ENCODE peak calls at places on chromosomes 13 and 19, in four cellular contexts. One of them, this sample, is unnamed.

GRCh38 chr19:31448221-31448657 is 99.0 kb upstream of the TSHZ3 start:
- DNase-seq in Karpas-422: no peak
- DNase-seq in effector memory CD4-positive, alpha-beta T cell: no peak
- DNase-seq in aorta: no peak
- DNase-seq in this sample: peak

GRCh38 chr13:66635526-66635925 is 594.6 kb downstream of the PCDH9 start:
- DNase-seq in Karpas-422: no peak
- DNase-seq in effector memory CD4-positive, alpha-beta T cell: no peak
- DNase-seq in aorta: no peak
- DNase-seq in this sample: peak

GRCh38 chr13:41500501-41500900 is 43.2 kb downstream of the RGCC start:
- DNase-seq in Karpas-422: no peak
- DNase-seq in effector memory CD4-positive, alpha-beta T cell: no peak
- DNase-seq in aorta: no peak
- DNase-seq in this sample: no peak

GRCh38 chr19:10517760-10518443 is 655 bp upstream of the S1PR5 start:
- DNase-seq in Karpas-422: peak
- DNase-seq in effector memory CD4-positive, alpha-beta T cell: no peak
- DNase-seq in aorta: no peak
- DNase-seq in this sample: no peak

GRCh38 chr13:36432106-36432544 is at the start of gene CCNA1:
- DNase-seq in Karpas-422: no peak
- DNase-seq in effector memory CD4-positive, alpha-beta T cell: no peak
- DNase-seq in aorta: peak
- DNase-seq in this sample: no peak

GRCh38 chr13:78060966-78061365 is 142.3 kb upstream of the EDNRB start:
- DNase-seq in Karpas-422: no peak
- DNase-seq in effector memory CD4-positive, alpha-beta T cell: no peak
- DNase-seq in aorta: no peak
- DNase-seq in this sample: no peak

GRCh38 chr19:16037424-16038195 is 38.7 kb upstream of the TPM4 start:
- DNase-seq in Karpas-422: no peak
- DNase-seq in effector memory CD4-positive, alpha-beta T cell: no peak
- DNase-seq in aorta: no peak
- DNase-seq in this sample: no peak

GRCh38 chr19:10961763-10962536 is 1.1 kb downstream of the SMARCA4 start:
- DNase-seq in Karpas-422: peak
- DNase-seq in effector memory CD4-positive, alpha-beta T cell: no peak
- DNase-seq in aorta: no peak
- DNase-seq in this sample: no peak

GRCh38 chr13:71906438-71906837 is 39.4 kb upstream of the DACH1 start:
- DNase-seq in Karpas-422: no peak
- DNase-seq in effector memory CD4-positive, alpha-beta T cell: no peak
- DNase-seq in aorta: no peak
- DNase-seq in this sample: no peak

GRCh38 chr19:2732157-2732725 is 7.6 kb downstream of the SLC39A3 start:
- DNase-seq in Karpas-422: no peak
- DNase-seq in effector memory CD4-positive, alpha-beta T cell: no peak
- DNase-seq in aorta: no peak
- DNase-seq in this sample: no peak

DNA sequence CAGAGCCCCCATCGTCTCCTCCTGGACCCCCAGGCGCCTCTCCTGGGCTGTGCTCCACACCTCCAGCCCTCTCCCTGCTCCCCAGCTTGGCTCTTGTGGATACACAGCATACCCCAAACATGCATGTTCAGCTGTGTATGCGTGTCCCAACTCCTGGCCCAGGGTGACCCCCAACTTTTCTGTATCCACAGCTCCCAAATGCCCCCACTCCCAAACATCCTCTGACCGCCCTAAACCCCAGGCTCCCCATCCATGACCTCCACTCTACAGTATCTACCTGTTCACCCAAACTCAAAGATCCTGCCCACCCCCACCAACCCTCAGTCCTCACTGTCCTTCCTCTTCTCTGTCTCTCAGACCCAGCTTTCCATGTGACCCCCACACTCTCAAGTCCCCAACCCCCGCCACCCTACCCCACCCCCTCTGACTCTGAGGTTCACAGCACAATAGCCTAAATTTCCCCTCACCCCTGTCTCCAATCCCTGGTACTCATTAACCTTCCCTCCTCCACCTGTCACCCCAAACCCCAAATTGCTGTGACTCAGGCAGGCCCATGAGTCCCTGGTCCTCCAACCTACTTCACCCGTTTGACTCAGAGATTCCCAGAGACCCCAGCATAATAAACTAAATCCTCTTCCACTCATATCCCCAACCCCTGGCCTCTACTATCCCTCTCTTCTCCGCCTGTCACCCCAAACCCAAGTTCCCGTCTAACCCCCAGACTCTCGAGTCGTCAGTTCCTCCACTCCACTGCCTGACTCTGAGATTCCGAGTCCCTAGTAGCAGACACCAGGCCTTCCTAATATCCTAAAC is 952 bp downstream of the UBE2M start:
- DNase-seq in Karpas-422: peak
- DNase-seq in effector memory CD4-positive, alpha-beta T cell: no peak
- DNase-seq in aorta: peak
- DNase-seq in this sample: no peak
- H3K4me3 ChIP-seq in Karpas-422: peak
- H3K4me3 ChIP-seq in effector memory CD4-positive, alpha-beta T cell: peak
- H3K4me3 ChIP-seq in aorta: peak
- H3K4me3 ChIP-seq in this sample: peak

GRCh38 chr19:58059003-58059671 is at the start of gene ZNF135:
- DNase-seq in Karpas-422: no peak
- DNase-seq in effector memory CD4-positive, alpha-beta T cell: no peak
- DNase-seq in aorta: peak
- DNase-seq in this sample: peak
- H3K4me3 ChIP-seq in Karpas-422: no peak
- H3K4me3 ChIP-seq in effector memory CD4-positive, alpha-beta T cell: peak
- H3K4me3 ChIP-seq in aorta: peak
- H3K4me3 ChIP-seq in this sample: peak

GRCh38 chr13:109871018-109871370 is 84.6 kb upstream of the IRS2 start:
- DNase-seq in Karpas-422: no peak
- DNase-seq in effector memory CD4-positive, alpha-beta T cell: no peak
- DNase-seq in aorta: no peak
- DNase-seq in this sample: no peak

GRCh38 chr13:109872864-109873263 is 86.5 kb upstream of the IRS2 start:
- DNase-seq in Karpas-422: no peak
- DNase-seq in effector memory CD4-positive, alpha-beta T cell: no peak
- DNase-seq in aorta: no peak
- DNase-seq in this sample: no peak

GRCh38 chr13:109868583-109869311 is 82.4 kb upstream of the IRS2 start:
- DNase-seq in Karpas-422: no peak
- DNase-seq in effector memory CD4-positive, alpha-beta T cell: no peak
- DNase-seq in aorta: no peak
- DNase-seq in this sample: no peak

GRCh38 chr13:109869312-109870237 is 83.2 kb upstream of the IRS2 start:
- DNase-seq in Karpas-422: no peak
- DNase-seq in effector memory CD4-positive, alpha-beta T cell: no peak
- DNase-seq in aorta: peak
- DNase-seq in this sample: peak

GRCh38 chr13:109870281-109871017 is 84.1 kb upstream of the IRS2 start:
- DNase-seq in Karpas-422: no peak
- DNase-seq in effector memory CD4-positive, alpha-beta T cell: no peak
- DNase-seq in aorta: no peak
- DNase-seq in this sample: no peak
- H3K4me3 ChIP-seq in Karpas-422: no peak
- H3K4me3 ChIP-seq in effector memory CD4-positive, alpha-beta T cell: no peak
- H3K4me3 ChIP-seq in aorta: no peak
- H3K4me3 ChIP-seq in this sample: no peak

DNA sequence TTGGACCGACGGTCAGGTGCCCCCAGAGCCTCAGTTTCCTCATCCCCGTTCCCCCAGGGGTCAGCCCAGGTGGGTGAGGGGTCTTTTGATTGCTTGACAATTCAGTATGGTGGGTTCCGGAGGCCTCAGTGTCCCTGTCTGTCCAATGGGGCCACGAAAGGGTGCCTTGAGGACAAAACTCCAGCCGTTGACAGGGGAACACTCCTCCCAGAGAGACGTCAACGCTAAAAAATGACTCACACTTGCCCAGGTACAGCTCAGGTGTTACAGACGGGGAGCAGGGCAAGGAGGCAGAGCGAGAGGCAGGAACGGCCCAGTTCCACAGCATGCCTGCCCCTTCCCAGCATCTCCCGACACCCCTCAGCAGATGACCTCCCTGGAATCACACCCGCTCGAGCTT is 1.8 kb downstream of the TNFAIP8L1 start:
- DNase-seq in Karpas-422: no peak
- DNase-seq in effector memory CD4-positive, alpha-beta T cell: no peak
- DNase-seq in aorta: no peak
- DNase-seq in this sample: no peak
- H3K4me3 ChIP-seq in Karpas-422: no peak
- H3K4me3 ChIP-seq in effector memory CD4-positive, alpha-beta T cell: no peak
- H3K4me3 ChIP-seq in aorta: no peak
- H3K4me3 ChIP-seq in this sample: no peak

GRCh38 chr13:97317933-97318332 is 95.8 kb downstream of the MBNL2 start:
- DNase-seq in Karpas-422: no peak
- DNase-seq in effector memory CD4-positive, alpha-beta T cell: no peak
- DNase-seq in aorta: no peak
- DNase-seq in this sample: no peak
- H3K4me3 ChIP-seq in Karpas-422: no peak
- H3K4me3 ChIP-seq in effector memory CD4-positive, alpha-beta T cell: no peak
- H3K4me3 ChIP-seq in aorta: no peak
- H3K4me3 ChIP-seq in this sample: no peak

GRCh38 chr13:60162096-60162495 is 1.6 kb downstream of the DIAPH3 start:
- DNase-seq in Karpas-422: no peak
- DNase-seq in effector memory CD4-positive, alpha-beta T cell: no peak
- DNase-seq in aorta: no peak
- DNase-seq in this sample: no peak
- H3K4me3 ChIP-seq in Karpas-422: peak
- H3K4me3 ChIP-seq in effector memory CD4-positive, alpha-beta T cell: no peak
- H3K4me3 ChIP-seq in aorta: no peak
- H3K4me3 ChIP-seq in this sample: no peak

GRCh38 chr13:110073982-110074381 is 233.0 kb downstream of the COL4A1 start:
- DNase-seq in Karpas-422: no peak
- DNase-seq in effector memory CD4-positive, alpha-beta T cell: no peak
- DNase-seq in aorta: no peak
- DNase-seq in this sample: no peak
- H3K4me3 ChIP-seq in Karpas-422: no peak
- H3K4me3 ChIP-seq in effector memory CD4-positive, alpha-beta T cell: no peak
- H3K4me3 ChIP-seq in aorta: no peak
- H3K4me3 ChIP-seq in this sample: no peak

DNA sequence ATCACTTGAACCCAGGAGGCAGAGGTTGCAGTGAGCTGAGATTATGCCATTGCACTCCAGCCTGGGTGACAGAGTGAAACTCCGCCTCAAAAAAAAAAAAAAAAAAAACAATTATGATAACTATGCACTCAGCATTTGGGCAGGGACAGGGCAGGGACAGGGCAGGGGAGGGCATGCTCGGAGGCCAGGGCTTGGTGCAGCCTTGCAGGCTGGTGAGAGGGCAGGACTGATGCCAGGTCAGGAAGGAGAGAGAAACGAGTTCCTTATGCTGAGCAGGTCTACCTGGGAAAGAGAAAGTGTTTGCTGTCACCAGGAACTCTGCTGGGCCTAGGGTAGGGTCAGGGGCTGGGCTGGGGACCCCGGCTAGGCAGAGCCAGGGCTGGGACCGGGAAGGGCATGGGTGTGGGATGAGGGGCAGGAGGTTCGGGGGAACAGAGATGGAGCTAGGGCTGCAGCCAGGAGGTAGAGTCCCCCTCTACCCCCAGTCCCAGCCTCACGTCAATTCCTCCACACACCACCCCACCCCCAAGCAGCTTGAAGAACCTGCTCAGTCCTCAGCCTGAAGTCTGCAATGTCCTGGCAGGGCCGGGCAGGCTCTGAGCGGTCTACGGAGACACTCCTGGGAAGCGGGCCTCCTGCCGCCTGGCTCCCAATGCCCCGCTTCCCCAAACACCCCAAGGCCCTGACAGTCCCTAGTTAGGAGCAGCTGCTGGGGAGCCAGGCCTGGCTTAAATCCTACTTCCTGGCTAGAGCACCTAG is 2.8 kb downstream of the FXYD3 start:
- DNase-seq in Karpas-422: no peak
- DNase-seq in effector memory CD4-positive, alpha-beta T cell: no peak
- DNase-seq in aorta: no peak
- DNase-seq in this sample: no peak
- H3K4me3 ChIP-seq in Karpas-422: no peak
- H3K4me3 ChIP-seq in effector memory CD4-positive, alpha-beta T cell: no peak
- H3K4me3 ChIP-seq in aorta: no peak
- H3K4me3 ChIP-seq in this sample: no peak

This sample was measured in skeletal muscle cell.